ENCODE peak calls at places on chromosomes 13 and 19, in six cellular contexts. One of them, this sample, is unnamed.

GRCh38 chr19:46205183-46205984 is 24.2 kb upstream of the IGFL1 start:
- DNase-seq in mesendoderm: no peak
- DNase-seq in CD8-positive, alpha-beta memory T cell: no peak
- DNase-seq in left ventricle myocardium inferior: no peak
- DNase-seq in psoas muscle: no peak
- DNase-seq in cardiac muscle cell: no peak
- DNase-seq in this sample: no peak

GRCh38 chr19:6828698-6829633 is 56.5 kb downstream of the VAV1 start:
- DNase-seq in mesendoderm: peak; percentile 37
- DNase-seq in CD8-positive, alpha-beta memory T cell: no peak
- DNase-seq in left ventricle myocardium inferior: no peak
- DNase-seq in psoas muscle: no peak
- DNase-seq in cardiac muscle cell: no peak
- DNase-seq in this sample: no peak

GRCh38 chr19:43623889-43624670 is 4.7 kb upstream of the ZNF428 start:
- DNase-seq in mesendoderm: peak; percentile 42
- DNase-seq in CD8-positive, alpha-beta memory T cell: no peak
- DNase-seq in left ventricle myocardium inferior: no peak
- DNase-seq in psoas muscle: no peak
- DNase-seq in cardiac muscle cell: no peak
- DNase-seq in this sample: no peak

GRCh38 chr19:6044056-6044805 is 66.1 kb downstream of the RFX2 start:
- DNase-seq in mesendoderm: no peak
- DNase-seq in CD8-positive, alpha-beta memory T cell: no peak
- DNase-seq in left ventricle myocardium inferior: no peak
- DNase-seq in psoas muscle: no peak
- DNase-seq in cardiac muscle cell: no peak
- DNase-seq in this sample: no peak

GRCh38 chr13:113006660-113007059 is 37.6 kb downstream of the MCF2L start:
- DNase-seq in mesendoderm: no peak
- DNase-seq in CD8-positive, alpha-beta memory T cell: no peak
- DNase-seq in left ventricle myocardium inferior: no peak
- DNase-seq in psoas muscle: no peak
- DNase-seq in cardiac muscle cell: no peak
- DNase-seq in this sample: no peak

GRCh38 chr13:86002921-86003488 is 203.8 kb upstream of the SLITRK6 start:
- DNase-seq in mesendoderm: no peak
- DNase-seq in CD8-positive, alpha-beta memory T cell: no peak
- DNase-seq in left ventricle myocardium inferior: no peak
- DNase-seq in psoas muscle: no peak
- DNase-seq in cardiac muscle cell: no peak
- DNase-seq in this sample: no peak

GRCh38 chr13:45626731-45627374 is 11.3 kb upstream of the ERICH6B start:
- DNase-seq in mesendoderm: peak; percentile 90
- DNase-seq in CD8-positive, alpha-beta memory T cell: no peak
- DNase-seq in left ventricle myocardium inferior: no peak
- DNase-seq in psoas muscle: no peak
- DNase-seq in cardiac muscle cell: no peak
- DNase-seq in this sample: no peak

GRCh38 chr13:23701646-23702045 is 131.4 kb downstream of the TNFRSF19 start:
- DNase-seq in mesendoderm: no peak
- DNase-seq in CD8-positive, alpha-beta memory T cell: no peak
- DNase-seq in left ventricle myocardium inferior: peak; percentile 88
- DNase-seq in psoas muscle: peak; percentile 92
- DNase-seq in cardiac muscle cell: no peak
- DNase-seq in this sample: no peak

GRCh38 chr19:50167314-50167721 is 4.2 kb upstream of the IZUMO2 start:
- DNase-seq in mesendoderm: no peak
- DNase-seq in CD8-positive, alpha-beta memory T cell: no peak
- DNase-seq in left ventricle myocardium inferior: no peak
- DNase-seq in psoas muscle: no peak
- DNase-seq in cardiac muscle cell: no peak
- DNase-seq in this sample: no peak

GRCh38 chr19:40217027-40217810 is 965 bp downstream of the TTC9B start:
- DNase-seq in mesendoderm: peak; percentile 50
- DNase-seq in CD8-positive, alpha-beta memory T cell: no peak
- DNase-seq in left ventricle myocardium inferior: no peak
- DNase-seq in psoas muscle: peak; percentile 41
- DNase-seq in cardiac muscle cell: peak; percentile 15
- DNase-seq in this sample: no peak

GRCh38 chr13:94214979-94215378 is 264.5 kb downstream of the DCT start:
- DNase-seq in mesendoderm: no peak
- DNase-seq in CD8-positive, alpha-beta memory T cell: no peak
- DNase-seq in left ventricle myocardium inferior: no peak
- DNase-seq in psoas muscle: no peak
- DNase-seq in cardiac muscle cell: no peak
- DNase-seq in this sample: no peak
- H3K27ac ChIP-seq in mesendoderm: no peak overlapping the region
- H3K27ac ChIP-seq in CD8-positive, alpha-beta memory T cell: no peak overlapping the region
- H3K27ac ChIP-seq in left ventricle myocardium inferior: no peak overlapping the region
- H3K27ac ChIP-seq in psoas muscle: no peak overlapping the region
- H3K27ac ChIP-seq in cardiac muscle cell: no peak overlapping the region
- H3K27ac ChIP-seq in this sample: no peak overlapping the region

GRCh38 chr19:55210120-55210493 is 806 bp upstream of the PTPRH start:
- DNase-seq in mesendoderm: no peak
- DNase-seq in CD8-positive, alpha-beta memory T cell: no peak
- DNase-seq in left ventricle myocardium inferior: no peak
- DNase-seq in psoas muscle: no peak
- DNase-seq in cardiac muscle cell: no peak
- DNase-seq in this sample: no peak
- H3K27ac ChIP-seq in mesendoderm: no peak overlapping the region
- H3K27ac ChIP-seq in CD8-positive, alpha-beta memory T cell: peak overlapping the region; percentile 43
- H3K27ac ChIP-seq in left ventricle myocardium inferior: no peak overlapping the region
- H3K27ac ChIP-seq in psoas muscle: no peak overlapping the region
- H3K27ac ChIP-seq in cardiac muscle cell: no peak overlapping the region
- H3K27ac ChIP-seq in this sample: no peak overlapping the region

GRCh38 chr19:45099465-45100201 is 6.7 kb downstream of the PPP1R37 start:
- DNase-seq in mesendoderm: no peak
- DNase-seq in CD8-positive, alpha-beta memory T cell: no peak
- DNase-seq in left ventricle myocardium inferior: no peak
- DNase-seq in psoas muscle: peak; percentile 36
- DNase-seq in cardiac muscle cell: no peak
- DNase-seq in this sample: peak; percentile 45
- H3K27ac ChIP-seq in mesendoderm: no peak overlapping the region
- H3K27ac ChIP-seq in CD8-positive, alpha-beta memory T cell: peak overlapping the region; percentile 24
- H3K27ac ChIP-seq in left ventricle myocardium inferior: peak overlapping the region; percentile 65
- H3K27ac ChIP-seq in psoas muscle: peak overlapping the region; percentile 93
- H3K27ac ChIP-seq in cardiac muscle cell: peak overlapping the region; percentile 30
- H3K27ac ChIP-seq in this sample: peak overlapping the region; percentile 89

GRCh38 chr19:39085392-39085791 is 1.2 kb downstream of the ACP7 start:
- DNase-seq in mesendoderm: no peak
- DNase-seq in CD8-positive, alpha-beta memory T cell: no peak
- DNase-seq in left ventricle myocardium inferior: no peak
- DNase-seq in psoas muscle: no peak
- DNase-seq in cardiac muscle cell: no peak
- DNase-seq in this sample: no peak
- H3K27ac ChIP-seq in mesendoderm: no peak overlapping the region
- H3K27ac ChIP-seq in CD8-positive, alpha-beta memory T cell: no peak overlapping the region
- H3K27ac ChIP-seq in left ventricle myocardium inferior: no peak overlapping the region
- H3K27ac ChIP-seq in psoas muscle: no peak overlapping the region
- H3K27ac ChIP-seq in cardiac muscle cell: no peak overlapping the region
- H3K27ac ChIP-seq in this sample: peak overlapping the region; percentile 94

GRCh38 chr19:1856698-1857603 is 6.4 kb downstream of the KLF16 start:
- DNase-seq in mesendoderm: peak; percentile 86
- DNase-seq in CD8-positive, alpha-beta memory T cell: no peak
- DNase-seq in left ventricle myocardium inferior: peak; percentile 82
- DNase-seq in psoas muscle: peak; percentile 86
- DNase-seq in cardiac muscle cell: peak; percentile 54
- DNase-seq in this sample: peak; percentile 34

GRCh38 chr19:1856345-1856697 is 7.1 kb downstream of the KLF16 start:
- DNase-seq in mesendoderm: no peak
- DNase-seq in CD8-positive, alpha-beta memory T cell: no peak
- DNase-seq in left ventricle myocardium inferior: no peak
- DNase-seq in psoas muscle: no peak
- DNase-seq in cardiac muscle cell: no peak
- DNase-seq in this sample: no peak

GRCh38 chr19:1858412-1859081 is 4.8 kb downstream of the KLF16 start:
- DNase-seq in mesendoderm: no peak
- DNase-seq in CD8-positive, alpha-beta memory T cell: no peak
- DNase-seq in left ventricle myocardium inferior: no peak
- DNase-seq in psoas muscle: no peak
- DNase-seq in cardiac muscle cell: no peak
- DNase-seq in this sample: no peak

GRCh38 chr19:1859319-1859718 is 4.1 kb downstream of the KLF16 start:
- DNase-seq in mesendoderm: peak; percentile 77
- DNase-seq in CD8-positive, alpha-beta memory T cell: no peak
- DNase-seq in left ventricle myocardium inferior: no peak
- DNase-seq in psoas muscle: no peak
- DNase-seq in cardiac muscle cell: no peak
- DNase-seq in this sample: no peak

DNA sequence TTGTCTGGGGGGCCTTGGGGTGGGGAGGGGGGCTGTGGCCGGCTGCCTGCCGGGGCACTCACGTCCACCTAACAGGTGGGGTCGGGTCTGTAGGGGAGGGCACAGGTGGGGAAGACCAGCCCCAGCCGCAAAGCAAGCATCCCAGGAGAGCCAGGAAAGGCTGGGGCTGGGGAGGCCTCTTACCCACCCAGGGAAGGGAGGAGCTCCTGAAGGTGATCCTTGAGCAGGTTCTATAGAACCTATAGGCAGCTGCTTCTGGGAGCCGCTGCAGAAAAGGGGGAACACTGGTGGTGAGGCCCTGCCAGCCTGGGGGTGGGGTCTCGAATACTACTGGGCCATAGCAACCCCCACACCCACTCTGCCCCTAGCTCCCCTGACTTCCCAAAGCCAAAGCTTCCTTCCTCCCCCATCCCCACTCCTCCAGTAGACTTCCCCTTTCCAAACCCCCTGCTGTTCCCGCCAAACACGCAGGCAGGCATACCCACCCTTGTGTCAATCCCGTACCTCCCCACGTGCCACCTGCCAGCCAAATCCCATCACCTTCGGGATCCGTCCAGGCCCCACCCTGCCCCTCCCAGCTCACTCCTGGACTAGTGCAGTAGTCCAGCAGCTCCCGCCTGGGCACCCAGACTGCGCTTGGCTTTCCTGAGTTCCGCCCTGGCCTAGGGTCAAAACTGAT is 5.6 kb downstream of the KLF16 start:
- DNase-seq in mesendoderm: no peak
- DNase-seq in CD8-positive, alpha-beta memory T cell: no peak
- DNase-seq in left ventricle myocardium inferior: no peak
- DNase-seq in psoas muscle: no peak
- DNase-seq in cardiac muscle cell: no peak
- DNase-seq in this sample: no peak
- H3K27ac ChIP-seq in mesendoderm: peak overlapping the region; percentile 21
- H3K27ac ChIP-seq in CD8-positive, alpha-beta memory T cell: peak overlapping the region; percentile 70
- H3K27ac ChIP-seq in left ventricle myocardium inferior: peak overlapping the region; percentile 96
- H3K27ac ChIP-seq in psoas muscle: peak overlapping the region; percentile 46
- H3K27ac ChIP-seq in cardiac muscle cell: no peak overlapping the region
- H3K27ac ChIP-seq in this sample: peak overlapping the region; percentile 67

DNA sequence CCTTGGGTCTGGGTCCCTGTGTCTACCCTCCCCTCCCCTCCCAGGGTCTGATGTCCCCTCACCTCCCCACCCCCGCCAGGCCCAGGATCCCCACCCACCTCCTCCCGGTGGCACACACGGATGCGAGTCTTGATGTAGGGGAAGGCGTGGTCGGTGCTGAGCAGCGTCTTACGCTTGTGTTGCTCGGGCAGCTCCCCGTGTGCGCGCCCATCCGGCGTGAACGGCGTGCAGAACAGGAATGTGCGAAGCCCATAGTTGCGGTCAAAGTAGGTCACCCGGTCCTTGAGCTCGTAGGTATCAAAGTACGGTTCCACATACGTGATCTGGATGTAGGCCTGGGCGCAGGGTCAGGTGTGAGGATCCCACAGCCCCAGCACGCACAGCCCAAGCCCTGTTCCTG is 4.4 kb upstream of the KANK2 start:
- DNase-seq in mesendoderm: no peak
- DNase-seq in CD8-positive, alpha-beta memory T cell: no peak
- DNase-seq in left ventricle myocardium inferior: no peak
- DNase-seq in psoas muscle: no peak
- DNase-seq in cardiac muscle cell: no peak
- DNase-seq in this sample: no peak
- H3K27ac ChIP-seq in mesendoderm: no peak overlapping the region
- H3K27ac ChIP-seq in CD8-positive, alpha-beta memory T cell: no peak overlapping the region
- H3K27ac ChIP-seq in left ventricle myocardium inferior: peak overlapping the region; percentile 95
- H3K27ac ChIP-seq in psoas muscle: no peak overlapping the region
- H3K27ac ChIP-seq in cardiac muscle cell: no peak overlapping the region
- H3K27ac ChIP-seq in this sample: no peak overlapping the region

DNA sequence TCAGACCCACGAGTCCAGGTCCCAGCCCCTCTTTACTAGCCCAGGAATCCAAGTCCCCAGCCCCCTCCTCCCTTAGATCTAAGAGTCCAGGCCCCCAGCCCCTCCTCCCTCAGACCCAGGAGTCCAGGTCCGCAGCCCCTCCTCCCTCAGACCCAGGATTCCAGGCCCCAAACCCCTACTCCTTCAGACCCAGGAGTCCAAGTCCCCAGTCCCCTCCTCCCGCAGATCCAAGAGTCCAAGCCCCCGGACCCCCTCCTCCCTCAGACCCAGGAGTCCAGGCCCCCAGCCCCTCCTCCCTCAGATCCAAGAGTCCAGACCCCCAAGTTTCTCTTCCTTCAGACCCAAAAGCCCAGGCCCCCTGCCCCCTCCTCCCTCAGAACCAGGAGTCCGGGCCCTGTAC is 11.5 kb downstream of the SPACA6 start:
- DNase-seq in mesendoderm: no peak
- DNase-seq in CD8-positive, alpha-beta memory T cell: no peak
- DNase-seq in left ventricle myocardium inferior: no peak
- DNase-seq in psoas muscle: no peak
- DNase-seq in cardiac muscle cell: no peak
- DNase-seq in this sample: no peak
- H3K27ac ChIP-seq in mesendoderm: peak overlapping the region; percentile 63
- H3K27ac ChIP-seq in CD8-positive, alpha-beta memory T cell: peak overlapping the region; percentile 91
- H3K27ac ChIP-seq in left ventricle myocardium inferior: peak overlapping the region; percentile 94
- H3K27ac ChIP-seq in psoas muscle: peak overlapping the region; percentile 91
- H3K27ac ChIP-seq in cardiac muscle cell: peak overlapping the region; percentile 84
- H3K27ac ChIP-seq in this sample: peak overlapping the region; percentile 96

GRCh38 chr13:101698400-101698799 is 245.9 kb downstream of the ITGBL1 start:
- DNase-seq in mesendoderm: no peak
- DNase-seq in CD8-positive, alpha-beta memory T cell: no peak
- DNase-seq in left ventricle myocardium inferior: no peak
- DNase-seq in psoas muscle: no peak
- DNase-seq in cardiac muscle cell: no peak
- DNase-seq in this sample: no peak
- H3K27ac ChIP-seq in mesendoderm: no peak overlapping the region
- H3K27ac ChIP-seq in CD8-positive, alpha-beta memory T cell: no peak overlapping the region
- H3K27ac ChIP-seq in left ventricle myocardium inferior: peak overlapping the region; percentile 14
- H3K27ac ChIP-seq in psoas muscle: no peak overlapping the region
- H3K27ac ChIP-seq in cardiac muscle cell: no peak overlapping the region
- H3K27ac ChIP-seq in this sample: no peak overlapping the region

GRCh38 chr19:2286402-2287140 is 4.6 kb upstream of the PEAK3 start:
- DNase-seq in mesendoderm: no peak
- DNase-seq in CD8-positive, alpha-beta memory T cell: no peak
- DNase-seq in left ventricle myocardium inferior: no peak
- DNase-seq in psoas muscle: no peak
- DNase-seq in cardiac muscle cell: no peak
- DNase-seq in this sample: no peak
- H3K27ac ChIP-seq in mesendoderm: no peak overlapping the region
- H3K27ac ChIP-seq in CD8-positive, alpha-beta memory T cell: no peak overlapping the region
- H3K27ac ChIP-seq in left ventricle myocardium inferior: no peak overlapping the region
- H3K27ac ChIP-seq in psoas muscle: no peak overlapping the region
- H3K27ac ChIP-seq in cardiac muscle cell: no peak overlapping the region
- H3K27ac ChIP-seq in this sample: no peak overlapping the region